ENCODE peak calls at places on chromosomes 13 and 19, in ten cellular contexts. S is NCI-H2081; Z is omental fat pad; M is cardiac fibroblast; F is fibroblast of the conjunctiva; D is fibroblast of pulmonary artery; O is posterior cingulate gyrus; N is amygdala; V is GM13977; P is activated naive CD8-positive, alpha-beta T cell treated with anti-CD3 and anti-CD28 coated beads for 36 hours. L is an unnamed sample.

GRCh38 chr13:21541980-21542379 is 62.0 kb downstream of the MICU2 start:
- DNase-seq in O (no peak), V (no peak), P (no peak), Z (no peak), D (no peak), M (no peak), F (no peak), S (no peak), N (no peak), L (no peak)

GRCh38 chr13:97749174-97749573 is 204.3 kb upstream of the IPO5 start:
- DNase-seq in N (no peak), S (no peak), M (peak), V (no peak), O (no peak), D (peak), P (no peak), F (no peak), Z (no peak), L (no peak)

GRCh38 chr19:35608250-35608649 is 4.3 kb upstream of the HAUS5 start:
- DNase-seq in D (no peak), S (no peak), Z (no peak), O (no peak), V (no peak), F (no peak), P (no peak), N (no peak), M (peak), L (no peak)

GRCh38 chr19:2983351-2984195 is 6.2 kb downstream of the TLE6 start:
- DNase-seq in V (peak), O (peak), P (no peak), D (peak), F (peak), M (peak), N (peak), S (peak), Z (no peak), L (no peak)

GRCh38 chr19:3914199-3914598 is 18.7 kb upstream of the NMRK2 start:
- DNase-seq in F (no peak), V (no peak), P (no peak), S (no peak), N (no peak), D (no peak), Z (no peak), O (no peak), M (no peak), L (no peak)

GRCh38 chr13:112968910-112969691 is at the start of gene MCF2L:
- DNase-seq in O (no peak), P (peak), D (peak), S (peak), M (peak), F (peak), N (no peak), Z (no peak), V (peak), L (peak)

GRCh38 chr19:57776764-57777296 is 7.4 kb downstream of the ZNF586 start:
- DNase-seq in P (no peak), Z (no peak), F (no peak), D (no peak), S (no peak), N (no peak), O (no peak), V (no peak), M (no peak), L (no peak)

GRCh38 chr19:3695124-3695733 is 5.0 kb downstream of the PIP5K1C start:
- DNase-seq in P (no peak), F (no peak), S (no peak), O (no peak), N (no peak), V (no peak), M (no peak), Z (no peak), D (no peak), L (no peak)

GRCh38 chr13:20636079-20636478 is 67.4 kb upstream of the IL17D start:
- DNase-seq in M (no peak), N (no peak), O (no peak), S (no peak), P (no peak), V (no peak), F (no peak), D (no peak), Z (no peak), L (no peak)

GRCh38 chr19:11204943-11205349 is 7.6 kb upstream of the KANK2 start:
- DNase-seq in D (no peak), F (no peak), O (no peak), Z (no peak), P (no peak), M (no peak), N (no peak), S (no peak), V (peak), L (no peak)

GRCh38 chr13:51923983-51924539 is 62.3 kb downstream of the CCDC70 start:
- DNase-seq in S (no peak), O (no peak), D (no peak), M (no peak), F (no peak), P (peak), V (no peak), N (no peak), Z (no peak), L (no peak)

GRCh38 chr19:56076413-56076998 is 44.6 kb downstream of the ZNF787 start:
- DNase-seq in O (no peak), M (peak), F (peak), N (no peak), P (peak), S (peak), V (peak), D (peak), Z (peak), L (peak)

GRCh38 chr13:49456156-49456555 is 12.1 kb downstream of the SETDB2 start:
- DNase-seq in S (no peak), P (no peak), N (no peak), M (peak), V (no peak), O (no peak), F (no peak), D (no peak), Z (no peak), L (no peak)

GRCh38 chr13:24842533-24843278 is 78.7 kb downstream of the RNF17 start:
- DNase-seq in S (no peak), M (no peak), V (no peak), D (no peak), F (no peak), N (no peak), Z (no peak), P (no peak), O (no peak), L (no peak)

GRCh38 chr19:33389574-33390119 is 16.1 kb downstream of the CEBPG start:
- DNase-seq in D (no peak), V (no peak), N (no peak), S (no peak), O (peak), Z (no peak), F (no peak), M (no peak), P (no peak), L (no peak)

GRCh38 chr19:49786432-49786831 is 19.6 kb downstream of the AP2A1 start:
- DNase-seq in D (peak), F (peak), Z (no peak), N (no peak), M (peak), P (no peak), V (no peak), S (no peak), O (no peak), L (no peak)

L was measured in Ammon's horn.